ENCODE peak calls at places on chromosomes 11 and 22, in nine cellular contexts. Y is Calu3, S is fibroblast of lung, P is fibroblast of pulmonary artery, L is A549, C is heart right ventricle, F is AG09309, A is endothelial cell, Q is colonic mucosa. B is an unnamed sample.

GRCh38 chr11:62611705-62612365 is 740 bp downstream of the EML3 start:
- DNase-seq in Y (peak), L (peak), A (peak), F (no peak), C (peak), P (peak), Q (peak), S (peak), B (peak)

GRCh38 chr11:94750319-94751215 is 17.6 kb upstream of the AMOTL1 start:
- DNase-seq in Q (no peak), F (no peak), S (no peak), A (no peak), P (no peak), Y (no peak), C (peak), L (no peak), B (no peak)

GRCh38 chr11:14413307-14414072 is 54.5 kb upstream of the RRAS2 start:
- DNase-seq in P (peak), Y (no peak), C (peak), L (no peak), F (no peak), Q (no peak), S (peak), A (peak), B (peak)

GRCh38 chr11:47714554-47715081 is 551 bp downstream of the AGBL2 start:
- DNase-seq in Y (no peak), A (no peak), L (no peak), Q (peak), C (no peak), P (peak), S (peak), F (no peak), B (peak)

GRCh38 chr22:47000888-47001287 is 238.4 kb downstream of the TBC1D22A start:
- DNase-seq in P (no peak), A (no peak), S (no peak), F (no peak), Y (no peak), C (no peak), Q (no peak), L (no peak), B (no peak)

GRCh38 chr11:66886671-66887221 is 29.9 kb downstream of the LRFN4 start:
- DNase-seq in C (peak), F (no peak), Q (no peak), P (peak), Y (no peak), S (no peak), L (peak), A (no peak), B (no peak)

GRCh38 chr11:32566527-32566926 is 17.1 kb upstream of the EIF3M start:
- DNase-seq in C (no peak), Y (no peak), A (no peak), S (no peak), L (no peak), P (no peak), F (no peak), Q (no peak), B (no peak)

GRCh38 chr11:35711173-35711910 is 48.8 kb downstream of the TRIM44 start:
- DNase-seq in A (no peak), L (no peak), P (no peak), Y (no peak), Q (no peak), S (peak), C (no peak), F (no peak), B (no peak)

GRCh38 chr22:31898406-31898805 is 45.9 kb upstream of the YWHAH start:
- DNase-seq in L (no peak), S (no peak), C (no peak), A (no peak), F (no peak), Q (no peak), P (no peak), Y (no peak), B (no peak)

GRCh38 chr22:20027966-20028854 is 7.3 kb downstream of the TANGO2 start:
- DNase-seq in F (no peak), S (peak), C (no peak), Y (peak), L (no peak), A (no peak), P (peak), Q (no peak), B (peak)
- TF ChIP-seq CTCF in F (peak), S (peak), C (no peak), Y (peak), L (peak), A (peak), P (peak), Q (no peak), B (peak)

GRCh38 chr11:83427943-83428342 is 141.8 kb upstream of the CCDC90B start:
- DNase-seq in Q (no peak), C (no peak), Y (no peak), L (no peak), A (no peak), P (no peak), F (no peak), S (no peak), B (no peak)
- TF ChIP-seq CTCF in Q (no peak), C (no peak), Y (no peak), L (no peak), A (no peak), P (no peak), F (no peak), S (no peak), B (no peak)

DNA sequence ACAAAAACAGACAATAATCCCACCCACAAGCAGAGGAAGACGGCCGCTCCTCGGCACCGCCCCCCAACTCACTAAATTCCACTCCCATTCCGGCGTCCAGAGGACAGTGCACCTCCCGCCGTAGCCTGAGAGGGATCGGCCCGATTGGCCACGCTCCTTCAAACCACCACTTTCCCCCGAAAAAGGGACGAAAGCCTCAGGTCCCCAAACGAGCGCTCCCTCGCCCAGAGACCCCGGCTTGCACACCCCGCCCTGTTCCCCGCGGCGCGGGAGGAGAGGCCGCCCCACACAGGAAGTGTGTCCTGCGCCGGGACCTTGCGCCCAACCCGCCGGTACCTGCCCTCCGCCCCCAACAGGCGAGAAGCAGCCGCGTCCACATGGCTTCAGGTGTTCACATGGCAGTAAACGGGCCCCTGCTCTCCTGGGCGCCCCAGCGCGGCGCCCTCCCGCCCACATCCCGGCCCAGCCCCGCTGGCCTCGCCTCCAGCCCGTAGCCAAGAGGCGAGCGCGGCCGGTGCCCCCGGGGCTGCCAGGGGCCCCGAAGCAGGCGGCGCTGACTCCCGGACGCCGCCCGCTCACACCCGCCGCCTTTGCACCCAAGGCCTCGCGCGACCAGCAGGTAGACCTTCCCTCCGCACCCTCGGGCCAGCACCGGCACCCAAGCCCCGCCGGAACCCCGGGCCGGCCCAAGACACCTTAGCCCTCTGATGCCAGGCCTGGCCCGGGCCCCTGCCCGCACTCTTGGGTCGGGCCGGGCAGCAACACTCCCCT is 861 bp downstream of the TCF20 start:
- DNase-seq in L (peak), Q (peak), Y (peak), C (peak), F (no peak), P (peak), A (peak), S (no peak), B (peak)
- TF ChIP-seq CTCF in L (no peak), Q (no peak), Y (no peak), C (no peak), F (no peak), P (no peak), A (no peak), S (no peak), B (no peak)

GRCh38 chr11:46520971-46521745 is 72.7 kb downstream of the AMBRA1 start:
- DNase-seq in C (no peak), S (peak), Y (no peak), Q (no peak), A (no peak), P (peak), F (no peak), L (no peak), B (no peak)

GRCh38 chr11:46524201-46524600 is 69.6 kb downstream of the AMBRA1 start:
- DNase-seq in Q (peak), Y (no peak), C (no peak), F (no peak), S (no peak), A (no peak), P (no peak), L (no peak), B (no peak)

GRCh38 chr11:46522682-46523281 is 71.0 kb downstream of the AMBRA1 start:
- DNase-seq in S (no peak), F (no peak), C (no peak), Y (no peak), Q (no peak), A (no peak), L (no peak), P (no peak), B (no peak)

GRCh38 chr11:46523290-46523689 is 70.5 kb downstream of the AMBRA1 start:
- DNase-seq in P (no peak), Q (no peak), Y (no peak), F (no peak), S (no peak), A (no peak), L (no peak), C (no peak), B (no peak)

GRCh38 chr11:46521947-46522681 is 71.7 kb downstream of the AMBRA1 start:
- DNase-seq in C (no peak), F (no peak), P (peak), A (no peak), L (no peak), Y (no peak), Q (no peak), S (peak), B (no peak)
- TF ChIP-seq CTCF in C (no peak), F (peak), P (peak), A (peak), L (no peak), Y (no peak), Q (no peak), S (peak), B (peak)

GRCh38 chr11:128776088-128776433 is 82.2 kb downstream of the FLI1 start:
- DNase-seq in L (no peak), C (no peak), F (no peak), Q (no peak), P (no peak), A (no peak), Y (no peak), S (no peak), B (peak)

GRCh38 chr11:128775513-128775912 is 81.6 kb downstream of the FLI1 start:
- DNase-seq in A (no peak), C (no peak), F (no peak), L (no peak), S (no peak), Q (no peak), Y (no peak), P (peak), B (no peak)

GRCh38 chr11:128777369-128778011 is 83.6 kb downstream of the FLI1 start:
- DNase-seq in S (no peak), P (no peak), Y (no peak), A (no peak), Q (no peak), F (no peak), L (no peak), C (no peak), B (no peak)

GRCh38 chr11:128776434-128777284 is 82.8 kb downstream of the FLI1 start:
- DNase-seq in A (peak), Q (no peak), F (no peak), L (peak), Y (peak), P (peak), S (peak), C (peak), B (peak)

GRCh38 chr11:128779036-128779435 is 85.2 kb downstream of the FLI1 start:
- DNase-seq in Q (no peak), F (peak), A (no peak), C (no peak), Y (no peak), L (no peak), P (peak), S (no peak), B (no peak)
- TF ChIP-seq CTCF in Q (no peak), F (no peak), A (no peak), C (no peak), Y (no peak), L (no peak), P (no peak), S (no peak), B (no peak)

GRCh38 chr11:65292866-65293265 is 21.8 kb upstream of the CDC42EP2 start:
- DNase-seq in F (no peak), Q (no peak), L (no peak), Y (no peak), S (peak), A (no peak), C (no peak), P (no peak), B (no peak)

GRCh38 chr11:65291613-65292012 is 23.1 kb upstream of the CDC42EP2 start:
- DNase-seq in S (peak), Y (no peak), A (no peak), P (peak), L (no peak), C (no peak), Q (no peak), F (no peak), B (no peak)

GRCh38 chr11:65288706-65289536 is 25.7 kb upstream of the CDC42EP2 start:
- DNase-seq in S (peak), P (no peak), Q (no peak), Y (no peak), L (no peak), C (no peak), A (no peak), F (no peak), B (no peak)

GRCh38 chr11:65287601-65288000 is 25.8 kb downstream of the POLA2 start:
- DNase-seq in L (no peak), P (no peak), Y (no peak), A (no peak), S (no peak), F (no peak), C (no peak), Q (no peak), B (no peak)

DNA sequence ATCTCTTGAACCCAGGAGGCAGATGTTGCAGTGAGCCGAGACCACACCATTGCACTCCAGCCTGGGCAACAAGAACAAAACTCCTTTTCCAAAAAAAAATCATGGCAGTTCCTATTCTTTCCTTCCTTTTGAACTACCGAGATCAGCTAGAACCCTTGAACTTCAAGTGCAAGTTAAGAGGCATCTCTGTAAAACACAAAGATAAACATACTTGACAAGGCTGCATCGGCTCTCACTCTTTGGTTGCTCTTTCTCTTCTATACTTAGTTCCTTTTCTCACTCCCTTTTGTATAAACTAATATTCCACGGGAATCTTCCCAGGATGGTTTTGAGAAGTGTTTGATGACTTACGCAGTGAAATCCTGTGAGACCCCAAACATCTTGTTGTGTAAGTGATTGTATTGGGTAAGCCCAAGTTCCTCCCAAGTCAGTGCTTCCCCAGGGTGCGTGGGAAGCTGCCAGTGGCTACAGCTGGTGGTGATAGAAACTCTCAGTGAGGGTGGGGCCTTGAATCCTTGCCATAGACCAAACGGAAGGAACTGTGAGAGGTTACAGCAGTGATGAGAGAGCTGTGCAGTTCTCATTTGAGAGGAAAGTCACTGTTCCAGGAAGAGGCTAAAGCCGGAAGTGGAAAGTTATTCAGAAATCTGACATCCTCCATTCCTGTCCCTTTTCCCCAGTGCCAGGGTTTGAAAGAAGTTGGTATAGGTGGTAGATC is 24.1 kb upstream of the CDC42EP2 start:
- DNase-seq in A (no peak), F (peak), Q (peak), C (peak), L (no peak), Y (no peak), S (peak), P (peak), B (no peak)
- TF ChIP-seq CTCF in A (no peak), F (no peak), Q (no peak), C (no peak), L (no peak), Y (no peak), S (no peak), P (no peak), B (no peak)

DNA sequence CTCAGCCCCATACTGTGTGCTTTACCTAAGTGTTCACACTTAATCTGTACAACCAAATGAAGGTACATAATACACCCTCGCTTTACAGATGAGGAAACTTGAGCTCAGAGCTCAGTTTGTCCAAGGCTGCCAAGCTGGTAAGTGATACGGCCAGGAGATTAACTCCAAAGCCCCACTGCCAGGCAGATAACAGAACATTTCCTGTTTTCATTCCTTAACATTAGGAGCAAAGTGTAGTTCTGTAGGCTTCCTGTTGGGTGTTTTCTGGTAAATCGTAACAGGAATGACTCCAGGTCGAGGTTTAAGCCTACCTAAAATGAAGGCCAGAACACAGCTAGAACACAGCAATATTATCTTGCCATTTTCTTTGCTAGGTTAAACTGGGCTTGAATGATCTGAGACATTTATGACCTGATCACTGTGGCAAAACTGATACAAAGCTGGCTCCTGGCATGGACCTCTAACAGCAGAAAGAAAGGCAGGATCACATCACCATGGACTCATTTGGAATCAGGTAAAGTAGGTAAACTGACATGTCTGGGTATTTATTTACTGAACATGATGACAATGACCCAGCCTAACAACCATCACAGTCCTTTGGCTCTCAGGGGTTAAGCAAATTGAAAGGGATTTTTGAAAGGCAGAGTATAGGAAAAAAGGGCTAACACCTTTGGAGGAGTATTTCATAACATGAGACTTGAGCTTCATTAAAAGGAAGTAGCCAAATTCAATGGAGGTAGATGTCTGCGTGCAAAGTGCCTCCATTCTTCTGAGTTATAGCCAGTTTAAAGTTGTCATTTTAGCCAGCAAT is 3.9 kb upstream of the NUP50 start:
- DNase-seq in L (peak), A (peak), Q (peak), S (no peak), F (no peak), C (no peak), Y (peak), P (peak), B (no peak)
- TF ChIP-seq CTCF in L (no peak), A (no peak), Q (no peak), S (no peak), F (no peak), C (no peak), Y (no peak), P (peak), B (no peak)